ENCODE peak calls at places on chromosomes 1 and 21, in six cellular contexts. W is K562, X is SK-N-SH, O is HCT116, L is H1, F is GM12878. E is an unnamed sample.

GRCh38 chr1:10721381-10722321 is 74.8 kb downstream of the CASZ1 start:
- DNase-seq in W (no peak), X (no peak), O (no peak), L (peak), F (no peak), E (peak)

GRCh38 chr1:151156515-151156819 is at the start of gene TNFAIP8L2:
- DNase-seq in W (peak), X (no peak), O (no peak), L (no peak), F (peak), E (no peak)

GRCh38 chr1:205470131-205470530 is 14.3 kb upstream of the BLACAT1 start:
- DNase-seq in W (no peak), X (no peak), O (no peak), L (no peak), F (no peak), E (no peak)

GRCh38 chr21:14356771-14357170 is 26.2 kb downstream of the HSPA13 start:
- DNase-seq in W (no peak), X (no peak), O (no peak), L (no peak), F (no peak), E (no peak)

GRCh38 chr21:29854795-29855194 is 85.0 kb downstream of the GRIK1 start:
- DNase-seq in W (no peak), X (no peak), O (no peak), L (no peak), F (no peak), E (no peak)

GRCh38 chr1:63774617-63775417 is 1.0 kb downstream of the ROR1 start:
- DNase-seq in W (no peak), X (peak), O (no peak), L (peak), F (no peak), E (peak)

GRCh38 chr1:67650061-67650460 is 34.9 kb upstream of the GADD45A start:
- DNase-seq in W (no peak), X (no peak), O (no peak), L (no peak), F (no peak), E (no peak)

GRCh38 chr1:205270764-205271163 is 43.0 kb downstream of the TMCC2 start:
- DNase-seq in W (peak), X (no peak), O (peak), L (no peak), F (no peak), E (peak)

GRCh38 chr1:162230096-162230495 is 146.6 kb downstream of the SPATA46 start:
- DNase-seq in W (no peak), X (no peak), O (peak), L (peak), F (no peak), E (peak)

GRCh38 chr1:188986751-188987417 is 1490.8 kb downstream of the BRINP3 start:
- DNase-seq in W (no peak), X (no peak), O (no peak), L (peak), F (no peak), E (no peak)

GRCh38 chr21:30408782-30409494 is 13.1 kb downstream of the KRTAP13-1 start:
- DNase-seq in W (peak), X (peak), O (peak), L (peak), F (no peak), E (peak)

GRCh38 chr1:244447552-244447951 is 4.2 kb downstream of the ADSS2 start:
- DNase-seq in W (no peak), X (no peak), O (no peak), L (no peak), F (no peak), E (no peak)

GRCh38 chr1:29518183-29518835 is 282.0 kb downstream of the PTPRU start:
- DNase-seq in W (no peak), X (no peak), O (no peak), L (no peak), F (no peak), E (no peak)

GRCh38 chr1:240237305-240237721 is 145.6 kb downstream of the FMN2 start:
- DNase-seq in W (no peak), X (peak), O (no peak), L (no peak), F (no peak), E (no peak)

GRCh38 chr1:237873487-237873927 is 17.2 kb downstream of the ZP4 start:
- DNase-seq in W (no peak), X (no peak), O (no peak), L (peak), F (no peak), E (no peak)

GRCh38 chr21:26982767-26983166 is 15.9 kb upstream of the ADAMTS5 start:
- DNase-seq in W (no peak), X (no peak), O (no peak), L (no peak), F (no peak), E (no peak)

GRCh38 chr1:116286541-116286971 is 86.5 kb upstream of the ATP1A1 start:
- DNase-seq in W (no peak), X (no peak), O (no peak), L (no peak), F (no peak), E (no peak)

GRCh38 chr21:44054710-44055109 is 42.6 kb downstream of the TRAPPC10 start:
- DNase-seq in W (no peak), X (no peak), O (no peak), L (no peak), F (no peak), E (no peak)

GRCh38 chr1:6961289-6961688 is 176.0 kb downstream of the CAMTA1 start:
- DNase-seq in W (no peak), X (no peak), O (no peak), L (no peak), F (no peak), E (no peak)

GRCh38 chr1:51998701-51999100 is 8.2 kb upstream of the RAB3B start:
- DNase-seq in W (no peak), X (no peak), O (no peak), L (no peak), F (no peak), E (no peak)

GRCh38 chr1:230737622-230738262 is 9.4 kb upstream of the CAPN9 start:
- DNase-seq in W (no peak), X (no peak), O (no peak), L (no peak), F (no peak), E (no peak)

GRCh38 chr1:157269656-157270375 is 131.6 kb upstream of the ETV3 start:
- DNase-seq in W (no peak), X (no peak), O (no peak), L (no peak), F (peak), E (no peak)

GRCh38 chr1:180270767-180271639 is 40.9 kb downstream of the LHX4 start:
- DNase-seq in W (peak), X (no peak), O (no peak), L (peak), F (no peak), E (no peak)

GRCh38 chr1:37753473-37754321 is 11.2 kb downstream of the EPHA10 start:
- DNase-seq in W (no peak), X (peak), O (no peak), L (peak), F (no peak), E (no peak)

GRCh38 chr1:11414921-11415538 is 63.9 kb upstream of the DISP3 start:
- DNase-seq in W (no peak), X (no peak), O (no peak), L (no peak), F (no peak), E (no peak)

GRCh38 chr21:17900281-17900989 is 81.3 kb upstream of the C21orf91 start:
- DNase-seq in W (no peak), X (no peak), O (no peak), L (peak), F (no peak), E (no peak)

GRCh38 chr1:10726355-10726754 is 70.1 kb downstream of the CASZ1 start:
- DNase-seq in W (no peak), X (no peak), O (no peak), L (no peak), F (no peak), E (no peak)

GRCh38 chr1:112465122-112465521 is 43.6 kb upstream of the WNT2B start:
- DNase-seq in W (no peak), X (no peak), O (no peak), L (no peak), F (no peak), E (no peak)

GRCh38 chr21:29187939-29188338 is 57.5 kb downstream of the MAP3K7CL start:
- DNase-seq in W (no peak), X (no peak), O (peak), L (no peak), F (no peak), E (no peak)

GRCh38 chr1:163673756-163674155 is 352.0 kb downstream of the NUF2 start:
- DNase-seq in W (no peak), X (no peak), O (no peak), L (no peak), F (no peak), E (no peak)

GRCh38 chr1:19096036-19096833 is 113.8 kb downstream of the UBR4 start:
- DNase-seq in W (no peak), X (peak), O (peak), L (no peak), F (no peak), E (peak)

GRCh38 chr1:85320371-85321131 is 44.1 kb upstream of the BCL10 start:
- DNase-seq in W (no peak), X (no peak), O (no peak), L (no peak), F (no peak), E (no peak)

GRCh38 chr1:39902121-39902807 is 547 bp upstream of the MYCL start:
- DNase-seq in W (peak), X (peak), O (peak), L (peak), F (no peak), E (peak)

GRCh38 chr1:91768786-91769697 is 116.9 kb downstream of the TGFBR3 start:
- DNase-seq in W (peak), X (no peak), O (no peak), L (no peak), F (no peak), E (no peak)

GRCh38 chr1:89363638-89364536 is at the start of gene GBP6:
- DNase-seq in W (no peak), X (peak), O (no peak), L (peak), F (no peak), E (no peak)

GRCh38 chr1:17375651-17376050 is 3.7 kb downstream of the PADI6 start:
- DNase-seq in W (no peak), X (no peak), O (no peak), L (no peak), F (no peak), E (no peak)

GRCh38 chr1:112044745-112045144 is 55.3 kb upstream of the KCND3 start:
- DNase-seq in W (no peak), X (no peak), O (no peak), L (no peak), F (no peak), E (no peak)

GRCh38 chr1:119549719-119550141 is 42.7 kb downstream of the HSD3B1 start:
- DNase-seq in W (peak), X (peak), O (peak), L (peak), F (no peak), E (no peak)

GRCh38 chr1:119556423-119556822 is 49.4 kb downstream of the HSD3B1 start:
- DNase-seq in W (no peak), X (no peak), O (no peak), L (no peak), F (no peak), E (no peak)

GRCh38 chr1:119551218-119551617 is 44.2 kb downstream of the HSD3B1 start:
- DNase-seq in W (no peak), X (no peak), O (no peak), L (no peak), F (no peak), E (no peak)

DNA sequence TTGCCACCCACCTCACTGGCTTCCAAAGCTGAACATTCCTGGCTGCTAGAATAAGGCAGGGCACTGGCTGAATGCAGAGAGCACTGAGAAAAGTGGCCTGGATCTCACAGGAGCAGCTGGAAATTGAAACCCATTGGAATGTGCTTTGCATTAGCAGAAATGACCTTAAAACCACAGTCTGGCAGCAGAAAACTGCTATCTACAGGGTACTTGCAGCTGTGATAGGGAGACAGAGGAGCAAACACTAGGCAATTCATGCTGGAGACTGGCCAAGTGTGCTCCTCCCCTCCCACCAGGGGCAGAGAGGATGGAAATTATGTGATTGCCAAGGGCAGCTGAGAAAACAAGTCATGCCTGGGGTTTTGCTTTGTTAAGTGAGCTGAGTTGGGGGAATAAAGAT is 47.2 kb downstream of the HSD3B1 start:
- DNase-seq in W (no peak), X (peak), O (no peak), L (no peak), F (no peak), E (no peak)
- TF ChIP-seq JUND in W (no peak), X (no peak), O (no peak), L (no peak), F (no peak), E (no peak)

GRCh38 chr1:8182034-8182761 is 135.7 kb upstream of the SLC45A1 start:
- DNase-seq in W (no peak), X (no peak), O (peak), L (no peak), F (peak), E (peak)
- TF ChIP-seq JUND in W (peak), X (no peak), O (no peak), L (no peak), F (no peak), E (peak)

DNA sequence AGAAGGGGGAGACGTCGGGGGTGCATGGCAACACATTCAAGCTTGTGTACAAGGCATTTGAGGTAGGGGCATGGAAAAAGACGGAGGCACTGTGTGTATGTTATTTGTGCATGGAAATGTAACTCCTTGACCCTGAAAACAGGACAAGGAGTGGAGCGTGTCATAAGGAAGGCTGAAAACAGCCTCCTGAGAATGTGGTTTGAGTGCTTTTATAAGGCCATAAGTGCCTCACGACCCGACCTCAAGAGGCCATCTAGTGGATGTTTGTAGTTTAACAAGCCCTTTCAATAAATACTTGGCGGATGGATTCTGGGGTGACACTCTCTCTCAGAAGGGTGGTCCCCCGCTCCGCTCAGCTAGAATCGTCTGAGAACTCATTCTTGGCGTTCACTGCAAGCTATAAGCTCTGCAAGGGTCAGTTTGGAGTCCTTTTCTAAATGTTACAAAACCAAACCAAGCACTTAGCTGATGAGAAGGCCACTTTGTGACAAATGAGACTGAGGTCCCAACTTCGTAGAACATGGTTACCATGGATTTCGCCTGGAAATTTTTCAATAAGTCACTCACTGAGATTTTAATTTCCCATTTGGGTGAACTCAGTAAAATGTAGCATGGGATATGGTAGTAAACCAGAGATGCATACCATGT is 38.8 kb upstream of the CLCA4 start:
- DNase-seq in W (peak), X (no peak), O (peak), L (no peak), F (no peak), E (peak)
- TF ChIP-seq JUND in W (no peak), X (no peak), O (no peak), L (no peak), F (no peak), E (no peak)

GRCh38 chr1:59718064-59718988 is 96.4 kb upstream of the HOOK1 start:
- DNase-seq in W (no peak), X (no peak), O (peak), L (no peak), F (no peak), E (no peak)

GRCh38 chr1:59714219-59714618 is 100.5 kb upstream of the HOOK1 start:
- DNase-seq in W (no peak), X (no peak), O (no peak), L (no peak), F (no peak), E (no peak)

GRCh38 chr1:59714966-59715365 is 99.8 kb upstream of the HOOK1 start:
- DNase-seq in W (no peak), X (no peak), O (no peak), L (no peak), F (no peak), E (no peak)

GRCh38 chr1:59718989-59719360 is 95.8 kb upstream of the HOOK1 start:
- DNase-seq in W (no peak), X (no peak), O (no peak), L (no peak), F (no peak), E (no peak)

GRCh38 chr1:59716551-59717231 is 98.1 kb upstream of the HOOK1 start:
- DNase-seq in W (no peak), X (no peak), O (no peak), L (no peak), F (no peak), E (no peak)
- TF ChIP-seq JUND in W (no peak), X (no peak), O (no peak), L (no peak), F (no peak), E (no peak)

DNA sequence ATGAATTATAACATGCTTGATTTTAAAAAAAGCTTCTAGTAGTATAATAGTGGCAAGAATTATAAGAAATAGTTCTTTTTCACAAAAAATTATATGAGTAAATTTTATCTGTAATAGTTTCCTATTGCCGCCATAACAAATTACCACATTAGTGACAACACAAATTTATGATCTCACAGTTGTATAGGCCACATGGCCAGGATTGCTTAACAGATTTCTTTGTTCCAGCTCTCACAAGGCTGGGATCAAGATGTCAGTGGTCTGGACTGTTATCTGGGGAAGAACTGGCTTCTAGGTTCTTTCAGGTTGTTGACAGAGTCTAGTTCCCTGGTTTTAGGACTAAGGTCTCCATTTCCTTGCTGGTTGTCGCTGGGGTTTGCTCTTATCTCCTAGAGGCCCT is 236.4 kb downstream of the USP25 start:
- DNase-seq in W (no peak), X (peak), O (no peak), L (no peak), F (no peak), E (no peak)
- TF ChIP-seq JUND in W (no peak), X (no peak), O (no peak), L (no peak), F (no peak), E (no peak)

GRCh38 chr1:1080122-1080753 is 6.1 kb upstream of the RNF223 start:
- DNase-seq in W (peak), X (peak), O (peak), L (peak), F (no peak), E (peak)
- TF ChIP-seq JUND in W (no peak), X (no peak), O (no peak), L (no peak), F (no peak), E (no peak)

DNA sequence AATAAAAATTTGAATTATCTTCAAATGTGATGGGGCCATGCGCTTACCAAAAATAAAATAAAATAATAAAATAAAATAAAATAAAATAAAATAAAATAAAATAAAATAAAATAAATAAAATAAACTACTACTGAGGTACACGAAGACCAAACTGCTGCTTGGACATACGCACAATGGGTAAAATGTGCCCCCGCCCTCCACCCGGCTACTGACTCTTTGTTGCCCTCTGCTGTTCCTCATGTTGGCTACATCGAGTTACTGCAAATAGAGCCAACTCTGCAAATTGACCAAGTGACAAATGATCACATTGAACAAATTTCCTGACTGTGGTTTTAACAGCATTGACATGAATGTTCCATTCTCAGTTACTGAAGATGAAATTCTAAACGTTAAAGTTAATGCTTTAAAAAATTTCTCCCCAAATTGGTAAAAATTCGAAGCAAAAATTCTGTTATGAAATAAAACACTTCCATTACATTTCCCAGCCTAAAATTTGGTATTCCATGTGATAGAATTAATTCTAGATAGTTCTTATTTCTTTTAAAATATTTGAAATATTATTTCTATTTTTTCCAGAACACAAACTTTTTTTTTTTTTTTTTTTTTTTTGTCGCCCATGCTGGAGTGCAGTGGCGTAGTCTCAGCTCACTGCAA is 18.8 kb upstream of the MAP1LC3C start:
- DNase-seq in W (peak), X (peak), O (peak), L (peak), F (no peak), E (peak)
- TF ChIP-seq JUND in W (no peak), X (no peak), O (no peak), L (no peak), F (no peak), E (no peak)

GRCh38 chr1:110341146-110341871 is 2.1 kb downstream of the RBM15 start:
- DNase-seq in W (peak), X (no peak), O (no peak), L (no peak), F (no peak), E (no peak)
- TF ChIP-seq JUND in W (peak), X (no peak), O (no peak), L (no peak), F (no peak), E (no peak)

GRCh38 chr1:903721-904270 is 19.9 kb upstream of the SAMD11 start:
- DNase-seq in W (no peak), X (no peak), O (no peak), L (peak), F (no peak), E (peak)

GRCh38 chr1:902802-903201 is 20.9 kb upstream of the SAMD11 start:
- DNase-seq in W (no peak), X (peak), O (no peak), L (no peak), F (no peak), E (no peak)

GRCh38 chr1:903305-903704 is 20.4 kb upstream of the SAMD11 start:
- DNase-seq in W (no peak), X (no peak), O (no peak), L (no peak), F (no peak), E (no peak)

GRCh38 chr1:901108-901859 is 22.4 kb upstream of the SAMD11 start:
- DNase-seq in W (no peak), X (no peak), O (no peak), L (no peak), F (no peak), E (no peak)

GRCh38 chr1:902023-902422 is 21.7 kb upstream of the SAMD11 start:
- DNase-seq in W (no peak), X (no peak), O (no peak), L (no peak), F (no peak), E (no peak)
- TF ChIP-seq JUND in W (no peak), X (no peak), O (no peak), L (no peak), F (no peak), E (no peak)

GRCh38 chr1:53172751-53173498 is 23.7 kb upstream of the CPT2 start:
- DNase-seq in W (no peak), X (peak), O (no peak), L (no peak), F (no peak), E (no peak)
- TF ChIP-seq JUND in W (no peak), X (no peak), O (no peak), L (no peak), F (no peak), E (no peak)